ENCODE peak calls at places on chromosomes 12 and 14, in nine cellular contexts. R, X, D, I, K, U, A, S and B are unnamed samples.

GRCh38 chr14:26887842-26888241 is 290.0 kb upstream of the NOVA1 start:
- DNase-seq in R (peak), X (no peak), D (no peak), I (no peak), K (no peak), U (no peak), A (no peak), S (no peak), B (no peak)

GRCh38 chr12:105445261-105446015 is 114.9 kb downstream of the C12orf75 start:
- DNase-seq in R (peak), X (no peak), D (no peak), I (peak), K (no peak), U (no peak), A (no peak), S (no peak), B (no peak)

GRCh38 chr12:90897316-90897715 is 57.7 kb downstream of the CCER1 start:
- DNase-seq in R (no peak), X (no peak), D (no peak), I (no peak), K (no peak), U (no peak), A (no peak), S (no peak), B (no peak)

GRCh38 chr14:68978550-68978911 is 571 bp downstream of the ACTN1 start:
- DNase-seq in R (peak), X (peak), D (peak), I (no peak), K (peak), U (peak), A (no peak), S (no peak), B (peak)

GRCh38 chr12:94636462-94637085 is 13.8 kb downstream of the TMCC3 start:
- DNase-seq in R (no peak), X (no peak), D (no peak), I (no peak), K (no peak), U (no peak), A (no peak), S (no peak), B (no peak)

GRCh38 chr12:127239781-127240180 is 1027.2 kb upstream of the TMEM132C start:
- DNase-seq in R (no peak), X (no peak), D (no peak), I (no peak), K (no peak), U (no peak), A (no peak), S (no peak), B (no peak)

GRCh38 chr12:1339608-1340319 is 254.6 kb downstream of the FBXL14 start:
- DNase-seq in R (no peak), X (no peak), D (no peak), I (no peak), K (no peak), U (no peak), A (no peak), S (no peak), B (no peak)

GRCh38 chr12:130200445-130200844 is 38.2 kb downstream of the FZD10 start:
- DNase-seq in R (no peak), X (no peak), D (no peak), I (no peak), K (no peak), U (no peak), A (no peak), S (no peak), B (no peak)

GRCh38 chr12:113439606-113440030 is 17.4 kb downstream of the SDSL start:
- DNase-seq in R (peak), X (no peak), D (no peak), I (peak), K (peak), U (no peak), A (no peak), S (peak), B (no peak)

GRCh38 chr12:81758421-81759214 is 532 bp downstream of the PPFIA2 start:
- DNase-seq in R (peak), X (no peak), D (no peak), I (peak), K (peak), U (no peak), A (peak), S (peak), B (peak)

GRCh38 chr12:59651230-59651920 is 55.5 kb downstream of the SLC16A7 start:
- DNase-seq in R (peak), X (no peak), D (no peak), I (peak), K (no peak), U (no peak), A (no peak), S (no peak), B (no peak)

GRCh38 chr14:60235440-60235839 is 13.6 kb upstream of the PPM1A start:
- DNase-seq in R (no peak), X (no peak), D (no peak), I (no peak), K (no peak), U (no peak), A (no peak), S (no peak), B (no peak)

GRCh38 chr12:121713257-121714155 is 954 bp downstream of the TMEM120B start:
- DNase-seq in R (no peak), X (no peak), D (no peak), I (no peak), K (no peak), U (peak), A (peak), S (no peak), B (no peak)

GRCh38 chr12:50690923-50691322 is 73.0 kb upstream of the ATF1 start:
- DNase-seq in R (peak), X (no peak), D (no peak), I (peak), K (no peak), U (no peak), A (no peak), S (no peak), B (no peak)

GRCh38 chr12:30931222-30931621 is 4.7 kb downstream of the TSPAN11 start:
- DNase-seq in R (no peak), X (no peak), D (no peak), I (no peak), K (no peak), U (no peak), A (no peak), S (no peak), B (no peak)